ENCODE peak calls at places on chromosomes 4 and X, in five cellular contexts. One of them, this sample, is unnamed.

GRCh38 chrX:67953658-67954057 is 409.8 kb downstream of the AR start:
- DNase-seq in IMR-90: no peak
- DNase-seq in HCT116: no peak
- DNase-seq in fibroblast of lung: no peak
- DNase-seq in hepatocyte: no peak
- DNase-seq in this sample: no peak

GRCh38 chr4:144954224-144954623 is 143.8 kb downstream of the ANAPC10 start:
- DNase-seq in IMR-90: no peak
- DNase-seq in HCT116: no peak
- DNase-seq in fibroblast of lung: no peak
- DNase-seq in hepatocyte: no peak
- DNase-seq in this sample: no peak

GRCh38 chr4:723706-724105 is 18.1 kb downstream of the PCGF3 start:
- DNase-seq in IMR-90: no peak
- DNase-seq in HCT116: no peak
- DNase-seq in fibroblast of lung: no peak
- DNase-seq in hepatocyte: no peak
- DNase-seq in this sample: no peak

GRCh38 chrX:46589977-46590723 is 16.6 kb downstream of the CHST7 start:
- DNase-seq in IMR-90: peak
- DNase-seq in HCT116: no peak
- DNase-seq in fibroblast of lung: peak
- DNase-seq in hepatocyte: no peak
- DNase-seq in this sample: no peak

GRCh38 chr4:10458190-10458589 is 964 bp upstream of the ZNF518B start:
- DNase-seq in IMR-90: no peak
- DNase-seq in HCT116: no peak
- DNase-seq in fibroblast of lung: no peak
- DNase-seq in hepatocyte: peak
- DNase-seq in this sample: no peak

GRCh38 chrX:67693928-67694327 is 150.1 kb downstream of the AR start:
- DNase-seq in IMR-90: no peak
- DNase-seq in HCT116: no peak
- DNase-seq in fibroblast of lung: peak
- DNase-seq in hepatocyte: no peak
- DNase-seq in this sample: no peak

GRCh38 chr4:2060578-2061207 is 1.6 kb downstream of the NAT8L start:
- DNase-seq in IMR-90: no peak
- DNase-seq in HCT116: no peak
- DNase-seq in fibroblast of lung: no peak
- DNase-seq in hepatocyte: peak
- DNase-seq in this sample: peak

GRCh38 chrX:72127332-72127731 is 4.4 kb downstream of the RTL5 start:
- DNase-seq in IMR-90: no peak
- DNase-seq in HCT116: no peak
- DNase-seq in fibroblast of lung: no peak
- DNase-seq in hepatocyte: no peak
- DNase-seq in this sample: no peak

GRCh38 chrX:928606-929005 is 283.8 kb downstream of the CRLF2 start:
- DNase-seq in IMR-90: no peak
- DNase-seq in HCT116: no peak
- DNase-seq in fibroblast of lung: no peak
- DNase-seq in hepatocyte: no peak
- DNase-seq in this sample: no peak

GRCh38 chrX:4935846-4936245 is 1222.4 kb upstream of the PRKX start:
- DNase-seq in IMR-90: no peak
- DNase-seq in HCT116: no peak
- DNase-seq in fibroblast of lung: no peak
- DNase-seq in hepatocyte: no peak
- DNase-seq in this sample: peak

GRCh38 chr4:91812319-91812718 is 491.4 kb upstream of the GRID2 start:
- DNase-seq in IMR-90: no peak
- DNase-seq in HCT116: no peak
- DNase-seq in fibroblast of lung: no peak
- DNase-seq in hepatocyte: no peak
- DNase-seq in this sample: no peak

GRCh38 chr4:155591784-155592567 is 74.7 kb upstream of the GUCY1A1 start:
- DNase-seq in IMR-90: no peak
- DNase-seq in HCT116: no peak
- DNase-seq in fibroblast of lung: no peak
- DNase-seq in hepatocyte: no peak
- DNase-seq in this sample: no peak

GRCh38 chr4:40785727-40786126 is 36.0 kb downstream of the NSUN7 start:
- DNase-seq in IMR-90: no peak
- DNase-seq in HCT116: no peak
- DNase-seq in fibroblast of lung: no peak
- DNase-seq in hepatocyte: no peak
- DNase-seq in this sample: no peak

GRCh38 chr4:76293705-76294274 is 12.7 kb upstream of the STBD1 start:
- DNase-seq in IMR-90: no peak
- DNase-seq in HCT116: no peak
- DNase-seq in fibroblast of lung: no peak
- DNase-seq in hepatocyte: no peak
- DNase-seq in this sample: no peak

GRCh38 chr4:15365641-15366040 is 62.2 kb upstream of the C1QTNF7 start:
- DNase-seq in IMR-90: no peak
- DNase-seq in HCT116: no peak
- DNase-seq in fibroblast of lung: no peak
- DNase-seq in hepatocyte: no peak
- DNase-seq in this sample: no peak

GRCh38 chr4:102008711-102009110 is 218.2 kb downstream of the BANK1 start:
- DNase-seq in IMR-90: no peak
- DNase-seq in HCT116: no peak
- DNase-seq in fibroblast of lung: peak
- DNase-seq in hepatocyte: no peak
- DNase-seq in this sample: no peak

GRCh38 chrX:71911023-71911730 is 532 bp downstream of the NHSL2 start:
- DNase-seq in IMR-90: no peak
- DNase-seq in HCT116: no peak
- DNase-seq in fibroblast of lung: no peak
- DNase-seq in hepatocyte: peak
- DNase-seq in this sample: no peak

GRCh38 chr4:138984647-138985046 is 30.9 kb upstream of the NOCT start:
- DNase-seq in IMR-90: no peak
- DNase-seq in HCT116: no peak
- DNase-seq in fibroblast of lung: no peak
- DNase-seq in hepatocyte: no peak
- DNase-seq in this sample: no peak

GRCh38 chr4:1325176-1325480 is 21.9 kb upstream of the UVSSA start:
- DNase-seq in IMR-90: no peak
- DNase-seq in HCT116: no peak
- DNase-seq in fibroblast of lung: no peak
- DNase-seq in hepatocyte: no peak
- DNase-seq in this sample: no peak

GRCh38 chr4:692771-693554 is 4.0 kb upstream of the SLC49A3 start:
- DNase-seq in IMR-90: no peak
- DNase-seq in HCT116: no peak
- DNase-seq in fibroblast of lung: no peak
- DNase-seq in hepatocyte: no peak
- DNase-seq in this sample: peak

GRCh38 chr4:99087887-99088484 is 602 bp downstream of the ADH5 start:
- DNase-seq in IMR-90: peak
- DNase-seq in HCT116: no peak
- DNase-seq in fibroblast of lung: peak
- DNase-seq in hepatocyte: peak
- DNase-seq in this sample: peak

GRCh38 chrX:130251671-130252070 is 17.0 kb downstream of the ZNF280C start:
- DNase-seq in IMR-90: no peak
- DNase-seq in HCT116: no peak
- DNase-seq in fibroblast of lung: no peak
- DNase-seq in hepatocyte: no peak
- DNase-seq in this sample: peak

GRCh38 chr4:147731611-147732515 is at the start of gene ARHGAP10:
- DNase-seq in IMR-90: peak
- DNase-seq in HCT116: no peak
- DNase-seq in fibroblast of lung: peak
- DNase-seq in hepatocyte: peak
- DNase-seq in this sample: peak

GRCh38 chr4:84967292-84967651 is 782 bp upstream of the WDFY3 start:
- DNase-seq in IMR-90: peak
- DNase-seq in HCT116: no peak
- DNase-seq in fibroblast of lung: peak
- DNase-seq in hepatocyte: no peak
- DNase-seq in this sample: no peak

GRCh38 chr4:79472693-79473552 is 64.9 kb upstream of the GK2 start:
- DNase-seq in IMR-90: no peak
- DNase-seq in HCT116: no peak
- DNase-seq in fibroblast of lung: no peak
- DNase-seq in hepatocyte: no peak
- DNase-seq in this sample: no peak

GRCh38 chr4:10077492-10078335 is 38.9 kb downstream of the WDR1 start:
- DNase-seq in IMR-90: no peak
- DNase-seq in HCT116: no peak
- DNase-seq in fibroblast of lung: peak
- DNase-seq in hepatocyte: no peak
- DNase-seq in this sample: no peak

GRCh38 chr4:188903995-188904394 is 764.8 kb downstream of the TRIML1 start:
- DNase-seq in IMR-90: peak
- DNase-seq in HCT116: no peak
- DNase-seq in fibroblast of lung: no peak
- DNase-seq in hepatocyte: no peak
- DNase-seq in this sample: no peak

GRCh38 chr4:150006197-150006596 is 72.0 kb upstream of the DCLK2 start:
- DNase-seq in IMR-90: peak
- DNase-seq in HCT116: no peak
- DNase-seq in fibroblast of lung: no peak
- DNase-seq in hepatocyte: no peak
- DNase-seq in this sample: no peak

GRCh38 chr4:7009591-7009990 is 33.6 kb upstream of the TADA2B start:
- DNase-seq in IMR-90: no peak
- DNase-seq in HCT116: no peak
- DNase-seq in fibroblast of lung: no peak
- DNase-seq in hepatocyte: no peak
- DNase-seq in this sample: no peak

GRCh38 chr4:83503974-83504373 is 19.1 kb upstream of the ABRAXAS1 start:
- DNase-seq in IMR-90: no peak
- DNase-seq in HCT116: no peak
- DNase-seq in fibroblast of lung: no peak
- DNase-seq in hepatocyte: no peak
- DNase-seq in this sample: no peak

GRCh38 chrX:18354369-18355329 is at the start of gene SCML2:
- DNase-seq in IMR-90: peak
- DNase-seq in HCT116: no peak
- DNase-seq in fibroblast of lung: peak
- DNase-seq in hepatocyte: peak
- DNase-seq in this sample: peak

GRCh38 chrX:86148024-86148511 is at the start of gene DACH2:
- DNase-seq in IMR-90: peak
- DNase-seq in HCT116: no peak
- DNase-seq in fibroblast of lung: peak
- DNase-seq in hepatocyte: peak
- DNase-seq in this sample: peak
- H2AFZ ChIP-seq in IMR-90: peak
- H2AFZ ChIP-seq in HCT116: no peak
- H2AFZ ChIP-seq in fibroblast of lung: peak
- H2AFZ ChIP-seq in hepatocyte: peak
- H2AFZ ChIP-seq in this sample: peak

DNA sequence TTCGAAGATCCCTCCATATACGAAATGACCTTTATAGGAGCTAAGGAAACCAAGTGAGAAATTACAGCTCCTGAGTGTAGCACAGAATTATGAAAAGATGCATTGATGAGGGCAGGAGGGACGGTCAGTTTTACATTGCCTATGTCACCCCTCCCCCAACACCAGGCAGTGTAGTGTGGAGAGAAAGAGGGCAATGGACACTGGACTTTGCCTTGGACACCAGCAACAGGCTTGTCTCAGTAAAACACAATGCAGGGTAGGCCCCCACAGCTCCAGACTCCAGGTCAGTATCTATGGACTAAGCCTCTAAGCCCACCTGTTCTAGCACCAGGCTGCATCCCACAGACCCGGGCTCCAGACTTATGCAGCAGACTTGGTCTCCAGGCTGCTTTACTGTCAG is 16.5 kb downstream of the APOOL start:
- DNase-seq in IMR-90: no peak
- DNase-seq in HCT116: no peak
- DNase-seq in fibroblast of lung: no peak
- DNase-seq in hepatocyte: no peak
- DNase-seq in this sample: no peak
- H2AFZ ChIP-seq in IMR-90: no peak
- H2AFZ ChIP-seq in HCT116: no peak
- H2AFZ ChIP-seq in fibroblast of lung: no peak
- H2AFZ ChIP-seq in hepatocyte: no peak
- H2AFZ ChIP-seq in this sample: no peak

GRCh38 chr4:168614316-168615057 is 117.6 kb downstream of the PALLD start:
- DNase-seq in IMR-90: peak
- DNase-seq in HCT116: no peak
- DNase-seq in fibroblast of lung: no peak
- DNase-seq in hepatocyte: no peak
- DNase-seq in this sample: no peak

GRCh38 chr4:168613869-168614268 is 117.0 kb downstream of the PALLD start:
- DNase-seq in IMR-90: no peak
- DNase-seq in HCT116: no peak
- DNase-seq in fibroblast of lung: no peak
- DNase-seq in hepatocyte: no peak
- DNase-seq in this sample: no peak

GRCh38 chr4:168610911-168611530 is 114.2 kb downstream of the PALLD start:
- DNase-seq in IMR-90: peak
- DNase-seq in HCT116: no peak
- DNase-seq in fibroblast of lung: no peak
- DNase-seq in hepatocyte: no peak
- DNase-seq in this sample: no peak

GRCh38 chr4:168615294-168615693 is 118.4 kb downstream of the PALLD start:
- DNase-seq in IMR-90: peak
- DNase-seq in HCT116: no peak
- DNase-seq in fibroblast of lung: peak
- DNase-seq in hepatocyte: no peak
- DNase-seq in this sample: no peak

DNA sequence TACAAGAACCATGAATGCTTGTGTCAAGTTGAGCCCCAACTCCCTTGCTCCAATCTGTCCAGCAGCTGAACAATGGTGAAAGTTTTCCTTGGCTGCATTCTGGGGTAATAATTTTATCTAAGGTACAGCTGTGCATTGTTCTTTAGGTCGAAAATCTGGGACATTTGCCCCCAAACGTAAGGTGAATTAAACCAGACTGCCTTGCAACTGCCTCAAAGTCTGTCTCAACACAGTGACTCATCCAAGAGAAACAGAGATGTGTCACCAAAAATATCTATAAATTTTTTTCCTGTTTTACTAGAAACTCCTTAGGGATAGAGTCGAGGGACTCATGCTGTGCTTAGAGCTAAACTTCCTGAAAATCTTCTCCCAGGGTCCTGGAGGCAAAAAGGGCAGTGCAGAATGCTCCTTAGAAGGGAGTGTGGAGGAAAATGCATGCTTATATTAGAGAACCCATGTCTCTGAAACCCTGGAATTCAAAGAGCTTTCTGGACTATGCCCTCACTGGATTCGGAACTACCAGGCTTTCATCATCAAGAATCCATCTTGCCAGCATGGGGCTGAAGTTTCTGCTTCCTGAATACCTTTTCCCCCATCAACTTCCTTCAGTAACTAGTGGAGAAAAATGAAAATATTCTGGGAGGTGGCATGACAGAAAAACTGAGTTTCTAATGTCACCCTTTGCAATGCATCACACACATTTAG is 115.7 kb downstream of the PALLD start:
- DNase-seq in IMR-90: peak
- DNase-seq in HCT116: no peak
- DNase-seq in fibroblast of lung: peak
- DNase-seq in hepatocyte: no peak
- DNase-seq in this sample: peak
- H2AFZ ChIP-seq in IMR-90: no peak
- H2AFZ ChIP-seq in HCT116: no peak
- H2AFZ ChIP-seq in fibroblast of lung: no peak
- H2AFZ ChIP-seq in hepatocyte: no peak
- H2AFZ ChIP-seq in this sample: no peak

GRCh38 chr4:87849612-87850011 is 16.8 kb downstream of the MEPE start:
- DNase-seq in IMR-90: peak
- DNase-seq in HCT116: no peak
- DNase-seq in fibroblast of lung: peak
- DNase-seq in hepatocyte: no peak
- DNase-seq in this sample: no peak
- H2AFZ ChIP-seq in IMR-90: no peak
- H2AFZ ChIP-seq in HCT116: peak
- H2AFZ ChIP-seq in fibroblast of lung: peak
- H2AFZ ChIP-seq in hepatocyte: no peak
- H2AFZ ChIP-seq in this sample: no peak

This sample was measured in trophoblast cell.